ENCODE peak calls at places on chromosomes 3 and 15, in nine cellular contexts. One of them, this sample, is unnamed.

GRCh38 chr15:76285241-76285825 is 25.9 kb downstream of the ETFA start:
- DNase-seq in heart left ventricle: no peak
- DNase-seq in HCT116: no peak
- DNase-seq in body of pancreas: no peak
- DNase-seq in HepG2: peak; percentile 4
- DNase-seq in A549: peak; percentile 78
- DNase-seq in uterus: no peak
- DNase-seq in transverse colon: no peak
- DNase-seq in prostate gland: no peak
- DNase-seq in this sample: no peak

GRCh38 chr15:42704492-42704926 is 32.4 kb downstream of the CDAN1 start:
- DNase-seq in body of pancreas: peak; percentile 83
- DNase-seq in HepG2: peak; percentile 65
- DNase-seq in heart left ventricle: peak; percentile 41
- DNase-seq in transverse colon: peak; percentile 69
- DNase-seq in A549: peak; percentile 57
- DNase-seq in HCT116: peak; percentile 47
- DNase-seq in prostate gland: peak; percentile 68
- DNase-seq in uterus: peak; percentile 46
- DNase-seq in this sample: peak; percentile 65

GRCh38 chr3:52088445-52089367 is 32.3 kb upstream of the DUSP7 start:
- DNase-seq in uterus: peak; percentile 62
- DNase-seq in heart left ventricle: no peak
- DNase-seq in transverse colon: no peak
- DNase-seq in prostate gland: no peak
- DNase-seq in body of pancreas: no peak
- DNase-seq in A549: no peak
- DNase-seq in HepG2: peak; percentile 22
- DNase-seq in HCT116: no peak
- DNase-seq in this sample: no peak

GRCh38 chr15:66761723-66762595 is 59.9 kb downstream of the SMAD6 start:
- DNase-seq in uterus: no peak
- DNase-seq in transverse colon: no peak
- DNase-seq in body of pancreas: no peak
- DNase-seq in prostate gland: no peak
- DNase-seq in heart left ventricle: no peak
- DNase-seq in A549: no peak
- DNase-seq in HepG2: no peak
- DNase-seq in HCT116: no peak
- DNase-seq in this sample: no peak

GRCh38 chr3:67288707-67289106 is 290.6 kb downstream of the KBTBD8 start:
- DNase-seq in A549: no peak
- DNase-seq in prostate gland: no peak
- DNase-seq in transverse colon: no peak
- DNase-seq in uterus: no peak
- DNase-seq in HCT116: no peak
- DNase-seq in body of pancreas: no peak
- DNase-seq in HepG2: no peak
- DNase-seq in heart left ventricle: no peak
- DNase-seq in this sample: no peak

GRCh38 chr15:51924146-51925068 is 47.2 kb downstream of the LEO1 start:
- DNase-seq in HCT116: no peak
- DNase-seq in transverse colon: no peak
- DNase-seq in prostate gland: no peak
- DNase-seq in HepG2: no peak
- DNase-seq in A549: no peak
- DNase-seq in heart left ventricle: peak; percentile 13
- DNase-seq in uterus: no peak
- DNase-seq in body of pancreas: no peak
- DNase-seq in this sample: no peak

GRCh38 chr3:153601422-153601853 is 439.4 kb downstream of the RAP2B start:
- DNase-seq in prostate gland: no peak
- DNase-seq in HepG2: no peak
- DNase-seq in uterus: no peak
- DNase-seq in body of pancreas: no peak
- DNase-seq in HCT116: no peak
- DNase-seq in A549: no peak
- DNase-seq in heart left ventricle: no peak
- DNase-seq in transverse colon: no peak
- DNase-seq in this sample: no peak

GRCh38 chr15:56913670-56914069 is 4.8 kb upstream of the TCF12 start:
- DNase-seq in uterus: no peak
- DNase-seq in prostate gland: no peak
- DNase-seq in HCT116: no peak
- DNase-seq in HepG2: no peak
- DNase-seq in heart left ventricle: no peak
- DNase-seq in body of pancreas: no peak
- DNase-seq in transverse colon: no peak
- DNase-seq in A549: no peak
- DNase-seq in this sample: no peak

GRCh38 chr3:123798540-123798939 is 85.6 kb downstream of the MYLK start:
- DNase-seq in heart left ventricle: no peak
- DNase-seq in prostate gland: no peak
- DNase-seq in A549: no peak
- DNase-seq in HepG2: no peak
- DNase-seq in transverse colon: no peak
- DNase-seq in uterus: no peak
- DNase-seq in HCT116: no peak
- DNase-seq in body of pancreas: no peak
- DNase-seq in this sample: no peak

GRCh38 chr15:78915341-78916087 is 29.3 kb downstream of the CTSH start:
- DNase-seq in prostate gland: peak; percentile 82
- DNase-seq in A549: no peak
- DNase-seq in uterus: peak; percentile 80
- DNase-seq in HepG2: no peak
- DNase-seq in body of pancreas: no peak
- DNase-seq in transverse colon: peak; percentile 37
- DNase-seq in heart left ventricle: peak; percentile 49
- DNase-seq in HCT116: no peak
- DNase-seq in this sample: no peak

GRCh38 chr15:78402056-78402610 is 35.9 kb upstream of the IREB2 start:
- DNase-seq in transverse colon: no peak
- DNase-seq in HCT116: no peak
- DNase-seq in prostate gland: no peak
- DNase-seq in uterus: no peak
- DNase-seq in heart left ventricle: no peak
- DNase-seq in HepG2: no peak
- DNase-seq in A549: no peak
- DNase-seq in body of pancreas: no peak
- DNase-seq in this sample: no peak

GRCh38 chr15:92306662-92307061 is 87.0 kb upstream of the ST8SIA2 start:
- DNase-seq in prostate gland: no peak
- DNase-seq in transverse colon: no peak
- DNase-seq in uterus: no peak
- DNase-seq in HCT116: peak; percentile 24
- DNase-seq in A549: peak; percentile 40
- DNase-seq in body of pancreas: no peak
- DNase-seq in HepG2: peak; percentile 13
- DNase-seq in heart left ventricle: no peak
- DNase-seq in this sample: no peak

GRCh38 chr3:141960731-141961130 is 84.3 kb downstream of the ATP1B3 start:
- DNase-seq in HCT116: no peak
- DNase-seq in uterus: no peak
- DNase-seq in transverse colon: no peak
- DNase-seq in A549: no peak
- DNase-seq in prostate gland: no peak
- DNase-seq in HepG2: no peak
- DNase-seq in heart left ventricle: no peak
- DNase-seq in body of pancreas: no peak
- DNase-seq in this sample: no peak

GRCh38 chr15:80770356-80770705 is 8.8 kb upstream of the CEMIP start:
- DNase-seq in HCT116: no peak
- DNase-seq in uterus: no peak
- DNase-seq in body of pancreas: no peak
- DNase-seq in heart left ventricle: no peak
- DNase-seq in HepG2: no peak
- DNase-seq in prostate gland: no peak
- DNase-seq in A549: no peak
- DNase-seq in transverse colon: no peak
- DNase-seq in this sample: no peak

GRCh38 chr3:42185044-42185443 is 80.9 kb downstream of the CCK start:
- DNase-seq in uterus: no peak
- DNase-seq in heart left ventricle: no peak
- DNase-seq in prostate gland: no peak
- DNase-seq in body of pancreas: no peak
- DNase-seq in HepG2: no peak
- DNase-seq in A549: no peak
- DNase-seq in HCT116: no peak
- DNase-seq in transverse colon: peak; percentile 26
- DNase-seq in this sample: no peak

GRCh38 chr3:192824313-192824712 is 93.3 kb downstream of the MB21D2 start:
- DNase-seq in prostate gland: no peak
- DNase-seq in heart left ventricle: no peak
- DNase-seq in A549: no peak
- DNase-seq in transverse colon: no peak
- DNase-seq in HepG2: no peak
- DNase-seq in uterus: no peak
- DNase-seq in body of pancreas: no peak
- DNase-seq in HCT116: no peak
- DNase-seq in this sample: no peak

GRCh38 chr3:182739619-182740018 is 53.7 kb upstream of the ATP11B start:
- DNase-seq in HepG2: no peak
- DNase-seq in uterus: no peak
- DNase-seq in prostate gland: no peak
- DNase-seq in transverse colon: no peak
- DNase-seq in A549: no peak
- DNase-seq in heart left ventricle: no peak
- DNase-seq in body of pancreas: no peak
- DNase-seq in HCT116: no peak
- DNase-seq in this sample: no peak

GRCh38 chr3:127738192-127738840 is 65.6 kb downstream of the ABTB1 start:
- DNase-seq in A549: peak; percentile 21
- DNase-seq in prostate gland: peak; percentile 42
- DNase-seq in uterus: no peak
- DNase-seq in body of pancreas: no peak
- DNase-seq in transverse colon: peak; percentile 56
- DNase-seq in heart left ventricle: peak; percentile 57
- DNase-seq in HepG2: no peak
- DNase-seq in HCT116: no peak
- DNase-seq in this sample: peak; percentile 52

GRCh38 chr3:50324351-50325144 is 2.0 kb upstream of the HYAL2 start:
- DNase-seq in prostate gland: peak; percentile 56
- DNase-seq in transverse colon: peak; percentile 65
- DNase-seq in HepG2: peak; percentile 88
- DNase-seq in HCT116: peak; percentile 75
- DNase-seq in heart left ventricle: peak; percentile 70
- DNase-seq in uterus: peak; percentile 66
- DNase-seq in body of pancreas: peak; percentile 77
- DNase-seq in A549: peak; percentile 78
- DNase-seq in this sample: no peak

GRCh38 chr3:65466300-65466988 is 572.3 kb downstream of the MAGI1 start:
- DNase-seq in A549: no peak
- DNase-seq in HepG2: no peak
- DNase-seq in prostate gland: no peak
- DNase-seq in HCT116: no peak
- DNase-seq in transverse colon: no peak
- DNase-seq in heart left ventricle: no peak
- DNase-seq in body of pancreas: no peak
- DNase-seq in uterus: no peak
- DNase-seq in this sample: no peak

GRCh38 chr15:90211440-90212168 is 10.5 kb downstream of the SEMA4B start:
- DNase-seq in A549: peak; percentile 96
- DNase-seq in transverse colon: peak; percentile 90
- DNase-seq in heart left ventricle: no peak
- DNase-seq in prostate gland: no peak
- DNase-seq in HepG2: no peak
- DNase-seq in body of pancreas: peak; percentile 64
- DNase-seq in uterus: no peak
- DNase-seq in HCT116: peak; percentile 66
- DNase-seq in this sample: no peak

GRCh38 chr3:11214451-11214987 is 57.7 kb upstream of the ATG7 start:
- DNase-seq in transverse colon: no peak
- DNase-seq in heart left ventricle: no peak
- DNase-seq in HCT116: no peak
- DNase-seq in A549: no peak
- DNase-seq in uterus: no peak
- DNase-seq in prostate gland: no peak
- DNase-seq in HepG2: no peak
- DNase-seq in body of pancreas: no peak
- DNase-seq in this sample: no peak

GRCh38 chr3:45664558-45664957 is 24.6 kb upstream of the SACM1L start:
- DNase-seq in HCT116: no peak
- DNase-seq in A549: no peak
- DNase-seq in transverse colon: peak; percentile 53
- DNase-seq in prostate gland: peak; percentile 74
- DNase-seq in body of pancreas: peak; percentile 50
- DNase-seq in heart left ventricle: no peak
- DNase-seq in HepG2: peak; percentile 18
- DNase-seq in uterus: no peak
- DNase-seq in this sample: peak; percentile 56

GRCh38 chr3:149970716-149971402 is at the start of gene PFN2:
- DNase-seq in uterus: peak; percentile 78
- DNase-seq in HepG2: peak; percentile 47
- DNase-seq in heart left ventricle: peak; percentile 71
- DNase-seq in HCT116: peak; percentile 37
- DNase-seq in prostate gland: peak; percentile 65
- DNase-seq in body of pancreas: peak; percentile 72
- DNase-seq in A549: peak; percentile 40
- DNase-seq in transverse colon: peak; percentile 70
- DNase-seq in this sample: peak; percentile 43
- TF ChIP-seq POLR2A in uterus: no peak
- TF ChIP-seq POLR2A in HepG2: peak; percentile 68
- TF ChIP-seq POLR2A in heart left ventricle: no peak
- TF ChIP-seq POLR2A in HCT116: no peak
- TF ChIP-seq POLR2A in prostate gland: peak; percentile 16
- TF ChIP-seq POLR2A in body of pancreas: peak; percentile 31
- TF ChIP-seq POLR2A in A549: peak; percentile 48
- TF ChIP-seq POLR2A in transverse colon: peak; percentile 34
- TF ChIP-seq POLR2A in this sample: no peak

GRCh38 chr3:115787818-115788217 is 164.5 kb downstream of the GAP43 start:
- DNase-seq in transverse colon: no peak
- DNase-seq in heart left ventricle: no peak
- DNase-seq in HepG2: no peak
- DNase-seq in prostate gland: no peak
- DNase-seq in body of pancreas: no peak
- DNase-seq in uterus: no peak
- DNase-seq in A549: no peak
- DNase-seq in HCT116: no peak
- DNase-seq in this sample: no peak
- H3K27ac ChIP-seq in transverse colon: no peak overlapping the region
- H3K27ac ChIP-seq in heart left ventricle: no peak overlapping the region
- H3K27ac ChIP-seq in HepG2: no peak overlapping the region
- H3K27ac ChIP-seq in prostate gland: no peak overlapping the region
- H3K27ac ChIP-seq in body of pancreas: no peak overlapping the region
- H3K27ac ChIP-seq in uterus: no peak overlapping the region
- H3K27ac ChIP-seq in A549: no peak overlapping the region
- H3K27ac ChIP-seq in HCT116: no peak overlapping the region
- H3K27ac ChIP-seq in this sample: no peak overlapping the region

GRCh38 chr3:186193534-186194450 is 84.9 kb upstream of the ETV5 start:
- DNase-seq in prostate gland: no peak
- DNase-seq in uterus: no peak
- DNase-seq in transverse colon: no peak
- DNase-seq in heart left ventricle: peak; percentile 34
- DNase-seq in HCT116: no peak
- DNase-seq in HepG2: no peak
- DNase-seq in A549: no peak
- DNase-seq in body of pancreas: peak; percentile 76
- DNase-seq in this sample: no peak
- H3K4me3 ChIP-seq in prostate gland: peak overlapping the region; percentile 22
- H3K4me3 ChIP-seq in uterus: no peak overlapping the region
- H3K4me3 ChIP-seq in transverse colon: no peak overlapping the region
- H3K4me3 ChIP-seq in heart left ventricle: peak overlapping the region; percentile 11
- H3K4me3 ChIP-seq in HCT116: no peak overlapping the region
- H3K4me3 ChIP-seq in HepG2: no peak overlapping the region
- H3K4me3 ChIP-seq in A549: no peak overlapping the region
- H3K4me3 ChIP-seq in body of pancreas: peak overlapping the region; percentile 15
- H3K4me3 ChIP-seq in this sample: peak overlapping the region; percentile 7

GRCh38 chr15:63474810-63475316 is 29.5 kb upstream of the USP3 start:
- DNase-seq in HCT116: no peak
- DNase-seq in heart left ventricle: no peak
- DNase-seq in prostate gland: peak; percentile 77
- DNase-seq in A549: no peak
- DNase-seq in HepG2: peak; percentile 60
- DNase-seq in body of pancreas: peak; percentile 46
- DNase-seq in transverse colon: peak; percentile 67
- DNase-seq in uterus: no peak
- DNase-seq in this sample: no peak
- TF ChIP-seq POLR2A in HCT116: no peak
- TF ChIP-seq POLR2A in heart left ventricle: no peak
- TF ChIP-seq POLR2A in prostate gland: no peak
- TF ChIP-seq POLR2A in A549: no peak
- TF ChIP-seq POLR2A in HepG2: no peak
- TF ChIP-seq POLR2A in body of pancreas: no peak
- TF ChIP-seq POLR2A in transverse colon: no peak
- TF ChIP-seq POLR2A in uterus: no peak
- TF ChIP-seq POLR2A in this sample: no peak

This sample was measured in breast epithelium.